ENCODE peak calls at places on chromosomes 1 and 21, in six cellular contexts. H is adrenal gland, X is neural progenitor cell, N is Panc1, J is dorsolateral prefrontal cortex, E is heart left ventricle. Z is an unnamed sample.

GRCh38 chr1:3650248-3651010 is 526 bp upstream of the WRAP73 start:
- DNase-seq in H (no peak), X (no peak), N (no peak), J (no peak), E (no peak), Z (no peak)

GRCh38 chr1:9249534-9250335 is 15.2 kb downstream of the H6PD start:
- DNase-seq in H (peak), X (peak), N (no peak), J (no peak), E (peak), Z (peak)

GRCh38 chr21:45141507-45141906 is 67.1 kb downstream of the ADARB1 start:
- DNase-seq in H (no peak), X (no peak), N (no peak), J (no peak), E (peak), Z (no peak)

GRCh38 chr1:229058111-229058551 is 212.8 kb upstream of the RAB4A start:
- DNase-seq in H (no peak), X (no peak), N (no peak), J (no peak), E (no peak), Z (no peak)

GRCh38 chr1:212242288-212242984 is 42.8 kb upstream of the PPP2R5A start:
- DNase-seq in H (no peak), X (no peak), N (no peak), J (no peak), E (peak), Z (no peak)

GRCh38 chr1:91944087-91944486 is 5.1 kb upstream of the BRDT start:
- DNase-seq in H (no peak), X (no peak), N (no peak), J (no peak), E (no peak), Z (no peak)

GRCh38 chr1:6419803-6420593 is at the start of gene HES2:
- DNase-seq in H (no peak), X (peak), N (no peak), J (no peak), E (no peak), Z (no peak)

GRCh38 chr1:30525980-30526651 is 197.3 kb downstream of the MATN1 start:
- DNase-seq in H (peak), X (no peak), N (no peak), J (no peak), E (peak), Z (peak)

GRCh38 chr1:72177711-72178110 is 104.6 kb downstream of the NEGR1 start:
- DNase-seq in H (no peak), X (no peak), N (no peak), J (no peak), E (no peak), Z (no peak)

GRCh38 chr1:76998582-76999189 is 131.4 kb downstream of the ST6GALNAC5 start:
- DNase-seq in H (no peak), X (no peak), N (peak), J (no peak), E (no peak), Z (no peak)

GRCh38 chr1:211547710-211548109 is 31.3 kb downstream of the SLC30A1 start:
- DNase-seq in H (no peak), X (no peak), N (no peak), J (no peak), E (no peak), Z (no peak)

GRCh38 chr1:160428655-160429054 is 28.3 kb downstream of the VANGL2 start:
- DNase-seq in H (peak), X (peak), N (no peak), J (peak), E (peak), Z (no peak)

GRCh38 chr1:2496087-2496622 is 20.1 kb downstream of the PLCH2 start:
- DNase-seq in H (no peak), X (no peak), N (no peak), J (no peak), E (no peak), Z (no peak)

GRCh38 chr1:147627435-147628110 is 42.8 kb downstream of the ACP6 start:
- DNase-seq in H (peak), X (peak), N (peak), J (peak), E (no peak), Z (peak)

GRCh38 chr1:109739738-109740614 is 862 bp downstream of the GSTM3 start:
- DNase-seq in H (peak), X (peak), N (no peak), J (peak), E (peak), Z (peak)

GRCh38 chr1:2121071-2121691 is 71.0 kb downstream of the PRKCZ start:
- DNase-seq in H (no peak), X (no peak), N (no peak), J (no peak), E (no peak), Z (no peak)

GRCh38 chr1:215682232-215682631 is 115.1 kb downstream of the KCTD3 start:
- DNase-seq in H (no peak), X (no peak), N (no peak), J (no peak), E (no peak), Z (no peak)

GRCh38 chr1:29513357-29513756 is 277.0 kb downstream of the PTPRU start:
- DNase-seq in H (peak), X (peak), N (peak), J (peak), E (no peak), Z (peak)

GRCh38 chr21:33412832-33413519 is 9.8 kb downstream of the IFNGR2 start:
- DNase-seq in H (no peak), X (no peak), N (no peak), J (no peak), E (no peak), Z (no peak)

GRCh38 chr1:63480057-63480456 is 43.0 kb downstream of the ITGB3BP start:
- DNase-seq in H (no peak), X (no peak), N (no peak), J (no peak), E (no peak), Z (no peak)

GRCh38 chr1:197902454-197903195 is at the start of gene C1orf53:
- DNase-seq in H (peak), X (peak), N (no peak), J (peak), E (peak), Z (peak)
- TF ChIP-seq CTCF in H (no peak), X (no peak), N (no peak), J (no peak), E (no peak), Z (no peak)

GRCh38 chr1:231626535-231626950 is at the start of gene DISC1:
- DNase-seq in H (peak), X (peak), N (no peak), J (peak), E (peak), Z (peak)

GRCh38 chr1:231626951-231627614 is 493 bp downstream of the DISC1 start:
- DNase-seq in H (peak), X (peak), N (no peak), J (peak), E (peak), Z (peak)

GRCh38 chr1:231628207-231628876 is 1.8 kb downstream of the DISC1 start:
- DNase-seq in H (no peak), X (no peak), N (no peak), J (peak), E (no peak), Z (no peak)

GRCh38 chr1:231629132-231629531 is 2.5 kb downstream of the DISC1 start:
- DNase-seq in H (peak), X (no peak), N (no peak), J (no peak), E (peak), Z (peak)

DNA sequence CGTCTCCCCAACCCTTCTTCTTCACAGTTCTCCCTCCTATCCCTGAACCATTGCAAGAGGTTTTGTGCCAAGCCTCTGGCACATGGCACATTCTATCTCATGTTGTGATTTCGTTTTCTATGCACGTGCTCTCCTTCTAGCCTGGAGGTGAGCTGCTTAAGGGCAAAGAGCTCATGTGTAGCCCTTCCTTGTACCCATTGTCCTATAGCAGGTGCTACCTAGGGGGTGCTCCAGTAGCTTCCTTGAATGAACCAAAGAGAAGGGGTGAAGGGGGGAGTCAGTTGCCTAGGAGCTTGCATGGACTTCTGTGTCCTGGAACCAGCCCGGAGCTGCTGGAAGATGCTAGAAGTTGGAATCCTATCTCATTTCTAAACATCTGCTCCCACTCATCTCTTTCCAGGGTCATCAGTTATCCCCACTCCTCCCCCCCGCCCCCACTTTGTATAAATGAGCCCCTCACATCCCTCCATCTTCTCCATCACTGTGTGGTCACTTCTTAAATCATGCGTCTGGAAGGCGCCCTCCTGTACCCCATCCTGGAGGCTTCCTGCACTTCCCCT is 535 bp upstream of the DISC1 start:
- DNase-seq in H (peak), X (no peak), N (no peak), J (no peak), E (no peak), Z (no peak)
- H3K27ac ChIP-seq in H (no peak), X (no peak), N (no peak), J (peak), E (peak), Z (peak)

GRCh38 chr1:54273092-54273836 is 73.3 kb downstream of the MRPL37 start:
- DNase-seq in H (peak), X (peak), N (peak), J (peak), E (peak), Z (peak)
- TF ChIP-seq CTCF in H (peak), X (peak), N (no peak), J (peak), E (peak), Z (peak)

DNA sequence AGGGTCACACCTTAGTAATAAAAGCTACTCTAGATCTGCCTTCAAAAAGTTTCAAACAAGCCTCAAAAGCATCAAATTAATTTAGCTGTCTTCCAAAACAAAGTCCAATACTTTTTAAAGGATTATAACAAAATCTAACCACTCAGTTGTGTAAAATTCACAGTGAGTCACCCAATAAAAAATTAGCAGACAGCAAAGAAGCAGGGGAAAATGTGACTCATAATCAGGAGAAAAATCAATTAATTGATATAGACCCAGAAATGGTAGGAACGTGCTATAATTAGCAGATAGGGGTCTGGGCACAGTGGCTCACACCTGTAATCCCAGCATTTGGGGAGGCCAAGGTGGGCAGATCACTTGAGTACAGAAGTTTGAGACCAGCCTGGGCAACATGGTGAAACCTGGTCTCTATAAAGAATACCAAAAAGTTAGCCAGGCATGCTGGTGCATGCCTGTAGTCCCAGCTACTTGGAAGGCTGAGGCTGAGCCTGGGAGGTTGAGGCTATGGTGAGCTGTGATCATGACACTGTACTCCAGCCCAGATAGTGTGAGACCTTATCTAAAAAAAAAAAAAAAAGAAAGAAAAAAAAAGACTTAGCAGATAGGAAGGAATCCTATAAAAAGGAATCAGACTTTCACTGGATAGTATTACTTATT is 8.1 kb upstream of the MYOG start:
- DNase-seq in H (no peak), X (no peak), N (no peak), J (no peak), E (no peak), Z (no peak)
- H3K27ac ChIP-seq in H (no peak), X (no peak), N (no peak), J (no peak), E (no peak), Z (no peak)

GRCh38 chr21:31251686-31252085 is 92.4 kb downstream of the TIAM1 start:
- DNase-seq in H (no peak), X (no peak), N (no peak), J (no peak), E (no peak), Z (no peak)
- TF ChIP-seq CTCF in H (no peak), X (no peak), N (no peak), J (no peak), E (no peak), Z (no peak)

GRCh38 chr1:61627365-61627764 is 97.6 kb downstream of the TM2D1 start:
- DNase-seq in H (no peak), X (no peak), N (no peak), J (no peak), E (no peak), Z (no peak)
- H3K27ac ChIP-seq in H (no peak), X (no peak), N (no peak), J (no peak), E (no peak), Z (peak)

GRCh38 chr1:64538389-64538788 is 68.5 kb downstream of the CACHD1 start:
- DNase-seq in H (no peak), X (no peak), N (no peak), J (no peak), E (no peak), Z (no peak)
- TF ChIP-seq CTCF in H (no peak), X (no peak), N (no peak), J (no peak), E (no peak), Z (no peak)

GRCh38 chr1:227947678-227948492 is at the start of gene WNT9A:
- DNase-seq in H (peak), X (peak), N (no peak), J (no peak), E (peak), Z (peak)

GRCh38 chr1:227947425-227947677 is 381 bp downstream of the WNT9A start:
- DNase-seq in H (no peak), X (no peak), N (no peak), J (no peak), E (no peak), Z (no peak)

GRCh38 chr1:227945891-227946623 is 1.7 kb downstream of the WNT9A start:
- DNase-seq in H (peak), X (no peak), N (no peak), J (no peak), E (peak), Z (peak)

GRCh38 chr1:227944931-227945890 is 2.5 kb downstream of the WNT9A start:
- DNase-seq in H (no peak), X (no peak), N (no peak), J (no peak), E (peak), Z (no peak)

DNA sequence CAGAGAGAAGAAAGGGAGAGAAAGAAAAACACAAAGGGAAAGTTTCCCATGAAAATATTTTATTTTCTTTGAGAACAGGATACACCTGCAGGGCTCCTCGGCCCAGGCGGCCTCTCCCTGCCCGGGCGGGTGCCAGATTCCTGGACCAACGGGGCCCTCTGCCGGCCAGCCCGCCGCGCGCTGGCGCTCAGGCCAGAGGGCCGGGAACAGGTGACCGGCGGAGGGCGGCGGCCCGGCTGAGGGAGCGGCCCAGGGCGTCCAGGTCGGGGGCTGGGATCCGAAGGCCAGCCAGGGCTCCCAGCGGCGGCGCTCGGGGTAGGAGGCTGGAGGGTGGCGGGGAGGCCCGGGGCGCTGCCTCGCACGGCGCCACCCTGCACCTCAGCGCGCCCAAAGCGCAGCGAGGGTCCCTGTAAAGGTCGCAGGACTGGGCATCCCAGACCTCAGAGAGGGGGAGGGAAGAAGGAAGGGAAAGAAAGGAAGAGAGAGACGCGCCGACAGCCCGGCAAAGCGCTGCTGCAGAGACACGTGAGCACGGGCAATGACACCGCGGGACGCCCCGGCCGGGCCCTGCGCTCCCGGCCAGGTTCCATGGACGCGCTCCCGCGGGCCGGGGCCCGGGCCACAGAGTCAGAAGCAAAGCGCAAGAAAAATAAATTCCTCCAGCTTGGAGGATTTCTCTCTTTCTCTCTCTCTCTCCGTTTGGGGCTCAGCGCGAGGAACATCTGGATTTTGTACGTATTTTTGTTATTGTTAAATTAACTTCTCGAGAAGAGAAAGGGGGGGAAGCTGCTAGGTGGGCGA is 908 bp downstream of the WNT9A start:
- DNase-seq in H (peak), X (peak), N (no peak), J (peak), E (peak), Z (peak)
- H3K27ac ChIP-seq in H (peak), X (no peak), N (peak), J (no peak), E (no peak), Z (peak)

GRCh38 chr1:46194641-46195179 is 3.5 kb downstream of the POMGNT1 start:
- DNase-seq in H (no peak), X (no peak), N (no peak), J (no peak), E (no peak), Z (no peak)

GRCh38 chr1:46197551-46198025 is 646 bp downstream of the POMGNT1 start:
- DNase-seq in H (no peak), X (no peak), N (no peak), J (no peak), E (no peak), Z (no peak)

GRCh38 chr1:46196609-46197008 is 1.6 kb downstream of the POMGNT1 start:
- DNase-seq in H (no peak), X (no peak), N (no peak), J (no peak), E (no peak), Z (no peak)

GRCh38 chr1:46199233-46199749 is 1.1 kb upstream of the POMGNT1 start:
- DNase-seq in H (no peak), X (no peak), N (no peak), J (no peak), E (no peak), Z (no peak)

DNA sequence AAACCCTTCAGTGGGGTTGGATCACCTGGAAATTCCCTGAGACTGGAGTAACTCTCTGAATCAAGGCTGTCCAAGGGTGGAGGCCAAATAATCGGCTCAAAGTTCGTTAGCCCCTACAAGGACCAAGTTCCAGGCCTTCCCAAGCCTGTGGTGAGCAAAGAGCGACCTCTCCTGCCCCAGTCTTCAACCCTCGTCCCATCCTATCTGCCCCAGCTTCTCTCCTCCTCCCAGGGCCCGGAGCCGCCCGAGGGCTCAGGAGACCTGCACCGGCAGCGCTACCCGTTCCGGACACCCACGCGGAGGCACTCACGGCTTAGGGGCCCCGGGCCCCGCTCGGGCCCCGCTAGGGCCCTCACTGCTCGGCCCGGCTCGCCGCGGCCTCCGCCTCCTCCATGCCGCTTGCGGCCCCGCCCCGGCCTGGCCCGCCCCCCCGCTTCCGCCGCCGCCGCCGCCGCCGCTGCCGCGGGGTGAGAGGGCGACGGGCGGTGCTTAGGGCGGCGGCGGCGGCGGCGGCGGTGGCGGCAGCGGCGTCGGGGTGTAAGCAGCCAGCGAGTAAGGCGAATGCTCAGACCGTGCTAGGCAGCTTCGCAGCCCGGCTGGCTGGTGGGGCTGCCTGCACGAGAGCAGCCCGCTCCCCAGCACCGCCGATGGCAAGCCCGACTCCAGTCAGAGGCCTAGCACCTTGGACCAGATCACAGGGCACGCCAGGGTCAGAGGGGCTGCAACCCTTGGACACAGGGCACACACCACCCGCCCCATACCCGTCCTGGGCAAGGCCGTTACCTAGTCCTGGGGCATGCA is at the start of gene POMGNT1:
- DNase-seq in H (peak), X (peak), N (no peak), J (no peak), E (peak), Z (peak)
- TF ChIP-seq CTCF in H (no peak), X (peak), N (no peak), J (no peak), E (no peak), Z (no peak)

Z was measured in left ventricle myocardium inferior.